ENCODE peak calls at places on chromosome 20, in ten cellular contexts. S is uterus; Z is SW 1271; C is endothelial cell; V is CD4-positive, alpha-beta T cell; W is GM10248; Y is D341Med; E is pons; K is AG04449; I is T47D. A is an unnamed sample.

GRCh38 chr20:10077081-10077471 is 42.3 kb downstream of the ANKEF1 start:
- DNase-seq in S (no peak), Z (no peak), C (peak), V (no peak), W (no peak), Y (no peak), E (no peak), K (no peak), I (no peak), A (no peak)

GRCh38 chr20:54860716-54861115 is 385.3 kb downstream of the DOK5 start:
- DNase-seq in S (no peak), Z (no peak), C (no peak), V (no peak), W (no peak), Y (no peak), E (no peak), K (no peak), I (no peak), A (no peak)

GRCh38 chr20:53580376-53581111 is 13.1 kb downstream of the ZNF217 start:
- DNase-seq in S (no peak), Z (peak), C (no peak), V (no peak), W (no peak), Y (no peak), E (no peak), K (no peak), I (no peak), A (no peak)

GRCh38 chr20:25453035-25453810 is 45.8 kb downstream of the GINS1 start:
- DNase-seq in S (no peak), Z (no peak), C (no peak), V (no peak), W (no peak), Y (no peak), E (no peak), K (no peak), I (no peak), A (no peak)

GRCh38 chr20:37649017-37649416 is 44.8 kb upstream of the CTNNBL1 start:
- DNase-seq in S (no peak), Z (no peak), C (no peak), V (no peak), W (no peak), Y (no peak), E (no peak), K (no peak), I (no peak), A (no peak)

GRCh38 chr20:53606364-53606985 is 12.8 kb upstream of the ZNF217 start:
- DNase-seq in S (no peak), Z (peak), C (no peak), V (no peak), W (no peak), Y (no peak), E (no peak), K (no peak), I (no peak), A (no peak)

GRCh38 chr20:48639899-48640298 is 187.9 kb downstream of the PREX1 start:
- DNase-seq in S (no peak), Z (no peak), C (no peak), V (no peak), W (no peak), Y (no peak), E (no peak), K (no peak), I (no peak), A (no peak)

GRCh38 chr20:63955281-63955845 is 853 bp downstream of the UCKL1 start:
- DNase-seq in S (no peak), Z (peak), C (no peak), V (no peak), W (peak), Y (peak), E (peak), K (no peak), I (peak), A (no peak)

GRCh38 chr20:36836591-36837329 is 39.2 kb upstream of the TLDC2 start:
- DNase-seq in S (peak), Z (peak), C (peak), V (peak), W (peak), Y (peak), E (peak), K (no peak), I (peak), A (no peak)

A was measured in T-helper 22 cell.